ENCODE peak calls at places on chromosomes 7 and 10, in five cellular contexts. H, Y, Q, G and D are unnamed samples. For H3K4me1, the result is how much of the 10 kb centered on the place peaks cover.

GRCh38 chr10:56370217-56371113 is 9.4 kb upstream of the ZWINT start:
- DNase-seq in Q (peak), H (no peak), Y (no peak), G (no peak), D (peak)

GRCh38 chr7:135977742-135978066 is 545 bp upstream of the MTPN start:
- DNase-seq in H (no peak), Y (no peak), G (no peak), Q (no peak), D (no peak)

GRCh38 chr10:48802611-48803046 is 118.0 kb downstream of the WDFY4 start:
- DNase-seq in Q (no peak), Y (peak), H (no peak), G (no peak), D (no peak)

GRCh38 chr10:5625992-5626777 is 40.2 kb downstream of the ASB13 start:
- DNase-seq in G (no peak), Y (no peak), Q (no peak), H (no peak), D (no peak)

GRCh38 chr7:157470699-157471098 is 133.9 kb downstream of the DNAJB6 start:
- DNase-seq in H (no peak), Q (no peak), G (no peak), Y (no peak), D (no peak)

GRCh38 chr7:100826546-100827329 is 585 bp downstream of the EPHB4 start:
- DNase-seq in Q (peak), H (no peak), G (no peak), Y (no peak), D (peak)

GRCh38 chr10:71216751-71217265 is 4.4 kb downstream of the UNC5B start:
- DNase-seq in G (no peak), Y (no peak), Q (no peak), H (no peak), D (no peak)

GRCh38 chr10:60877777-60878120 is 66.2 kb downstream of the RHOBTB1 start:
- DNase-seq in Y (no peak), H (no peak), G (no peak), Q (no peak), D (no peak)

GRCh38 chr10:62584726-62585125 is 210.6 kb downstream of the ZNF365 start:
- DNase-seq in G (no peak), Q (no peak), H (no peak), Y (no peak), D (no peak)

GRCh38 chr10:4646546-4646945 is 179.5 kb upstream of the AKR1E2 start:
- DNase-seq in Q (no peak), H (no peak), G (no peak), Y (no peak), D (no peak)

GRCh38 chr10:117134084-117135025 is 3.7 kb downstream of the VAX1 start:
- DNase-seq in Q (no peak), G (no peak), H (no peak), Y (no peak), D (peak)

GRCh38 chr10:104735036-104735435 is 93.9 kb downstream of the SORCS3 start:
- DNase-seq in G (no peak), H (no peak), Y (no peak), Q (no peak), D (peak)

GRCh38 chr10:119680050-119680449 is 28.9 kb downstream of the BAG3 start:
- DNase-seq in G (peak), Q (no peak), Y (no peak), H (no peak), D (no peak)

GRCh38 chr10:34434119-34434594 is 380.9 kb downstream of the PARD3 start:
- DNase-seq in H (no peak), G (no peak), Y (no peak), Q (no peak), D (no peak)

GRCh38 chr10:3850999-3851937 is 66.3 kb upstream of the KLF6 start:
- DNase-seq in Q (no peak), G (peak), Y (peak), H (peak), D (no peak)

GRCh38 chr10:116588995-116589394 is 1.8 kb upstream of the PNLIPRP1 start:
- DNase-seq in Y (no peak), Q (no peak), H (no peak), G (no peak), D (no peak)

GRCh38 chr10:99537381-99538286 is 4.9 kb downstream of the NKX2-3 start:
- DNase-seq in Y (no peak), H (no peak), Q (peak), G (no peak), D (peak)

GRCh38 chr7:107322015-107322414 is 147.8 kb upstream of the GPR22 start:
- DNase-seq in Q (peak), H (no peak), Y (no peak), G (no peak), D (no peak)

GRCh38 chr7:35593896-35594295 is 101.0 kb downstream of the HERPUD2 start:
- DNase-seq in G (no peak), Q (peak), H (peak), Y (no peak), D (peak)

GRCh38 chr7:63039882-63040281 is 958.8 kb upstream of the ZNF722 start:
- DNase-seq in H (no peak), Q (no peak), G (no peak), Y (no peak), D (no peak)

GRCh38 chr7:129144834-129145668 is 544 bp downstream of the TSPAN33 start:
- DNase-seq in G (no peak), Y (no peak), H (no peak), Q (peak), D (peak)

GRCh38 chr10:16652154-16652553 is 130.5 kb upstream of the C1QL3 start:
- DNase-seq in G (no peak), Q (no peak), Y (no peak), H (no peak), D (no peak)

GRCh38 chr10:84571146-84571545 is 242.8 kb downstream of the CCSER2 start:
- DNase-seq in G (no peak), H (no peak), Q (no peak), Y (no peak), D (no peak)

DNA sequence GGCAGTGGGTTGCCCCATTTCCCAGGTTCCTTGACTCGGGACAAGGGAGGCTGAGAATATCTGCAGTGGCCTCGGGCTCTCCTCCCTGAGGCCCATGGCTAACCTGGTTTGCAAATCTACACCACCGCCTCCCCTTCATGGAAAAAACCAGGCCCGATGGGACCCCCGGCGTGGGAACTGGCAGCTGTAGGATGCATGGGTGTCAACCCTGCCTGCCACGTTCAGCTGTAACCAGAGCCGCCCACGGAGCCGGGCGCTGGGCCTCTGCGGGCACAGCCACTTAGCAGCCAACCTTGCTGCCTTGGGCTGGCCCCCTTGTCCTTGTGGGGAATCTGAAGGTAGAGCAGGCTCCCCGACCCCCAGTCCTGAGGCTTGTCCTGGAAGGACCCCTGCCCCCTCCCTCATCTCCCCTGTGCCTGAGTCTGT is 1.6 kb downstream of the PWWP2B start:
- DNase-seq in G (no peak), Q (no peak), H (no peak), Y (no peak), D (no peak)
- H3K27ac ChIP-seq in G (peak), Q (no peak), H (no peak), Y (no peak), D (no peak)

DNA sequence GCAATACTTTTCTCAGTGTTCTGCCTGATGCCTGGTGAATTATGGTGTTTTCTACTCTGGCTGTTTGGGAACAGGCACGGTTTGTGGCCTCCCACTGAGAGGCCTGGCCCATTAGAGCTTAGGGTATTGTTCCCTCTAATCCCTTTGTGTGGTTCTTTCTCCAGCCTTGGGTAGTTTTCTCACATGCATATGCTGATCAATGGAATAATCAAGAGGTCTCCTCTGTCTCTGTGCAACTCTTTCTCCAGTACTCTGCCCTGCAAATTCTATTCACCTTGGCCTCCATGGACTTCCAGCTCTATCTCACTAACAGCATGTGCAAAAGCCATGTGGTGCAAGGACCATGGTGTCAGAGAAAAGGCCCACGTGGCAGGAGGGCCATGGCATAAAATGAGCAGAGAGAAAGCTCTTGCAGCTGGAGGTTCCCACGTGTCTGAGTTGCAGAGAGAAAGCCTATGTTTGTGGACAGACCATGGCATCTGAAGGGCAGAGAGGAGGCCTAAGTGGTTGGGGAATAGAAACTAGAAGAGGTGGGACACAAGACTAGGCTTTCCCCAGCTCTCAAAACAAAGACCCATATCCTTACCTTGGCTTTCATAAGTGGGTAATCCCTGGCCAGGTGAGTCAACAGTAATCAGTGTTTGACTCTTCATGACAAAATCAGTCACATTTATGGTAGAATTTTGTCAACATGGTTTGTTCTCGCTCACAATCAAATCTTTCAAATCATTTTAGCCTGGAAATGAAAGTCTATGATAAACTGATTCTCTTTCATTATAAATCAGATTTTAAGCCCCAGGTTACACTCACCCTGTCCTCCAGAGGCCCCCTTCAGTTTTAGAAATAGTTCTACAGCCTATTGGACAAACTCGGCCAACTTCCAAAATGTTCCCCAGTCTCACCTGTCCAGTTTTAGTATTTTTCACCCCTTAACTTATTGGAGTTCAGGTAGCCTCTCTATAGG is 17.3 kb downstream of the OPALIN start:
- DNase-seq in Q (no peak), H (no peak), Y (no peak), G (no peak), D (peak)
- TF ChIP-seq JUNB in Q (no peak), H (no peak), Y (peak), G (no peak), D (no peak)

GRCh38 chr10:95536894-95537542 is 24.2 kb downstream of the SORBS1 start:
- DNase-seq in Y (no peak), G (no peak), H (no peak), Q (no peak), D (no peak)
- H3K4me1 ChIP-seq in Y (under half), G (under half), H (half or more), Q (under half), D (under half)

GRCh38 chr7:142181966-142182365 is 70.4 kb downstream of the MGAM2 start:
- DNase-seq in Y (no peak), Q (no peak), H (no peak), G (no peak), D (no peak)

GRCh38 chr7:142172932-142173331 is 61.4 kb downstream of the MGAM2 start:
- DNase-seq in G (no peak), Y (no peak), Q (no peak), H (no peak), D (peak)

GRCh38 chr7:142177869-142178268 is 66.4 kb downstream of the MGAM2 start:
- DNase-seq in Y (no peak), H (no peak), G (no peak), Q (no peak), D (no peak)

GRCh38 chr7:142181211-142181610 is 69.7 kb downstream of the MGAM2 start:
- DNase-seq in Q (no peak), G (no peak), H (no peak), Y (no peak), D (peak)

GRCh38 chr7:142176901-142177300 is 65.4 kb downstream of the MGAM2 start:
- DNase-seq in Q (no peak), G (no peak), H (no peak), Y (no peak), D (no peak)
- H3K27ac ChIP-seq in Q (no peak), G (no peak), H (no peak), Y (no peak), D (no peak)

GRCh38 chr7:146028251-146028750 is 88.3 kb upstream of the CNTNAP2 start:
- DNase-seq in H (no peak), Y (no peak), G (no peak), Q (no peak), D (no peak)
- TF ChIP-seq JUNB in H (no peak), Y (no peak), G (no peak), Q (no peak), D (no peak)

GRCh38 chr10:1572519-1573333 is 164.6 kb downstream of the ADARB2 start:
- DNase-seq in H (no peak), Y (no peak), Q (no peak), G (no peak), D (no peak)
- H3K4me1 ChIP-seq in H (under half), Y (under half), Q (under half), G (under half), D (under half)

GRCh38 chr7:2921748-2922147 is 77.6 kb upstream of the GNA12 start:
- DNase-seq in H (peak), Q (no peak), Y (no peak), G (peak), D (peak)
- H3K27ac ChIP-seq in H (no peak), Q (no peak), Y (no peak), G (no peak), D (peak)

GRCh38 chr10:12471135-12471534 is 121.8 kb downstream of the CAMK1D start:
- DNase-seq in Y (no peak), Q (no peak), G (no peak), H (no peak), D (no peak)
- TF ChIP-seq JUNB in Y (no peak), Q (no peak), G (no peak), H (no peak), D (no peak)